ENCODE peak calls at places on chromosomes 2 and 18, in eight cellular contexts. D is K562, Y is PC-9, U is heart right ventricle, V is tibial artery, X is pancreas, H is colonic mucosa, I is right cardiac atrium. E is an unnamed sample.

GRCh38 chr2:14492920-14493503 is 139.5 kb upstream of the LRATD1 start:
- DNase-seq in D (no peak), Y (peak; percentile 22), U (no peak), V (no peak), X (no peak), H (no peak), I (no peak), E (no peak)

GRCh38 chr2:8767324-8767723 is 70.1 kb downstream of the KIDINS220 start:
- DNase-seq in D (no peak), Y (no peak), U (no peak), V (no peak), X (no peak), H (no peak), I (no peak), E (no peak)

GRCh38 chr2:12935226-12935625 is 218.5 kb downstream of the TRIB2 start:
- DNase-seq in D (no peak), Y (no peak), U (no peak), V (no peak), X (no peak), H (no peak), I (no peak), E (no peak)

GRCh38 chr2:128347701-128348504 is 29.2 kb upstream of the HS6ST1 start:
- DNase-seq in D (no peak), Y (peak; percentile 22), U (peak; percentile 77), V (peak; percentile 90), X (peak; percentile 69), H (no peak), I (peak; percentile 76), E (peak; percentile 81)

GRCh38 chr2:237624565-237624964 is 2.8 kb upstream of the LRRFIP1 start:
- DNase-seq in D (peak; percentile 9), Y (no peak), U (no peak), V (no peak), X (no peak), H (no peak), I (no peak), E (no peak)

GRCh38 chr18:59008302-59008974 is 131.2 kb upstream of the SEC11C start:
- DNase-seq in D (no peak), Y (peak; percentile 45), U (no peak), V (no peak), X (no peak), H (no peak), I (no peak), E (no peak)

GRCh38 chr18:74742573-74742972 is 144.9 kb downstream of the ZNF407 start:
- DNase-seq in D (no peak), Y (no peak), U (no peak), V (no peak), X (no peak), H (no peak), I (no peak), E (no peak)

GRCh38 chr2:158835431-158835830 is 40.3 kb downstream of the DAPL1 start:
- DNase-seq in D (no peak), Y (no peak), U (no peak), V (no peak), X (no peak), H (no peak), I (no peak), E (no peak)

GRCh38 chr18:75625966-75626365 is 198.5 kb upstream of the SMIM21 start:
- DNase-seq in D (no peak), Y (no peak), U (no peak), V (no peak), X (no peak), H (no peak), I (no peak), E (no peak)

GRCh38 chr2:234304945-234305344 is 191.9 kb downstream of the ARL4C start:
- DNase-seq in D (no peak), Y (peak; percentile 79), U (no peak), V (no peak), X (no peak), H (no peak), I (no peak), E (no peak)

GRCh38 chr2:83233284-83233683 is 1225.8 kb downstream of the SUCLG1 start:
- DNase-seq in D (no peak), Y (no peak), U (no peak), V (no peak), X (no peak), H (no peak), I (no peak), E (no peak)

GRCh38 chr2:172710584-172711024 is 25.0 kb upstream of the RAPGEF4 start:
- DNase-seq in D (peak; percentile 37), Y (peak; percentile 82), U (no peak), V (no peak), X (no peak), H (peak; percentile 54), I (no peak), E (no peak)

GRCh38 chr18:3118195-3119010 is 101.4 kb downstream of the MYOM1 start:
- DNase-seq in D (no peak), Y (no peak), U (no peak), V (no peak), X (no peak), H (no peak), I (no peak), E (no peak)

GRCh38 chr18:48441405-48441881 is 32.3 kb upstream of the ZBTB7C start:
- DNase-seq in D (no peak), Y (no peak), U (peak; percentile 54), V (peak; percentile 96), X (no peak), H (no peak), I (peak; percentile 77), E (no peak)

GRCh38 chr18:59140287-59140885 is 702 bp downstream of the SEC11C start:
- DNase-seq in D (peak; percentile 17), Y (peak; percentile 10), U (no peak), V (no peak), X (no peak), H (peak; percentile 30), I (no peak), E (no peak)

GRCh38 chr2:173981520-173981919 is 16.3 kb upstream of the SP3 start:
- DNase-seq in D (no peak), Y (no peak), U (no peak), V (no peak), X (no peak), H (no peak), I (no peak), E (no peak)

GRCh38 chr2:173984866-173985588 is 19.9 kb upstream of the SP3 start:
- DNase-seq in D (no peak), Y (no peak), U (no peak), V (no peak), X (no peak), H (no peak), I (peak; percentile 27), E (no peak)

GRCh38 chr2:173982182-173982714 is 17.1 kb upstream of the SP3 start:
- DNase-seq in D (no peak), Y (no peak), U (no peak), V (no peak), X (no peak), H (no peak), I (no peak), E (no peak)

GRCh38 chr2:173982918-173983317 is 17.7 kb upstream of the SP3 start:
- DNase-seq in D (no peak), Y (peak; percentile 40), U (peak; percentile 44), V (no peak), X (no peak), H (no peak), I (peak; percentile 44), E (no peak)

DNA sequence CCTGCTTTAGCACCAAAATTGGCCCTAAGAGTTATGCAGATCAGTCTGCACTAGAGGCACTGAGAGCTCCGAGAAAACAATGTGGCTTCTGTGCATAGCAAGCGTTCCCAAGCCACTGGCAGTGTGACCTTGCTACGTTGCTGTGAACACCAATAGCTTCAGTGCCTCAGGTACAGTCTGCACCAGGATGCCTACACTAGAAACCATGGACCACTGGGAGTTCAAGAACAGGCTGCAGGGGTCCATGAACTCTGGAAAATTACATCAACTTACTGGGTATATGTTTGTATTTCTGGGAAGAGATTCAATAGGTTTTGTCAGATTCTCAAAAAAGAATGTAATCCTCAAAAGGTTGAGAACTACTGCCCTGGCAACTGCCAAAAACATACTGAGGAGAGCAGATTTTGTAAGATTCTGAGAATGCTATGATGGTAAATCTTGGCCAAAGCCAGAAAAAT is 18.3 kb upstream of the SP3 start:
- DNase-seq in D (no peak), Y (no peak), U (no peak), V (no peak), X (no peak), H (no peak), I (no peak), E (no peak)
- H3K4me1 ChIP-seq in D (peaks cover 5% of the 10 kb centered on the region), Y (no peaks in the 10 kb centered on the region), U (peaks cover 9% of the 10 kb centered on the region), V (peaks cover 59% of the 10 kb centered on the region), X (peaks cover 19% of the 10 kb centered on the region), H (peaks cover 3% of the 10 kb centered on the region), I (peaks cover 9% of the 10 kb centered on the region), E (peaks cover 48% of the 10 kb centered on the region)

GRCh38 chr2:97715951-97716694 is 2.7 kb downstream of the ZAP70 start:
- DNase-seq in D (no peak), Y (no peak), U (no peak), V (peak; percentile 56), X (peak; percentile 36), H (no peak), I (no peak), E (no peak)
- H3K4me1 ChIP-seq in D (peaks cover 15% of the 10 kb centered on the region), Y (peaks cover under 1% of the 10 kb centered on the region), U (no peaks in the 10 kb centered on the region), V (no peaks in the 10 kb centered on the region), X (no peaks in the 10 kb centered on the region), H (no peaks in the 10 kb centered on the region), I (no peaks in the 10 kb centered on the region), E (no peaks in the 10 kb centered on the region)

GRCh38 chr2:42567806-42568429 is 514 bp upstream of the MTA3 start:
- DNase-seq in D (peak; percentile 12), Y (peak; percentile 25), U (peak; percentile 18), V (peak; percentile 66), X (peak; percentile 69), H (peak; percentile 64), I (peak; percentile 21), E (no peak)

GRCh38 chr2:42568431-42569115 is at the start of gene MTA3:
- DNase-seq in D (peak; percentile 78), Y (peak; percentile 64), U (peak; percentile 72), V (peak; percentile 82), X (peak; percentile 86), H (peak; percentile 62), I (peak; percentile 68), E (no peak)

GRCh38 chr2:42567389-42567788 is 1.0 kb upstream of the MTA3 start:
- DNase-seq in D (no peak), Y (no peak), U (no peak), V (no peak), X (no peak), H (no peak), I (no peak), E (no peak)

GRCh38 chr2:42566837-42567251 is 1.6 kb upstream of the MTA3 start:
- DNase-seq in D (no peak), Y (no peak), U (no peak), V (no peak), X (no peak), H (no peak), I (no peak), E (no peak)

GRCh38 chr2:42566006-42566405 is 2.4 kb upstream of the MTA3 start:
- DNase-seq in D (no peak), Y (no peak), U (no peak), V (no peak), X (no peak), H (no peak), I (no peak), E (no peak)
- H3K4me1 ChIP-seq in D (peaks cover 7% of the 10 kb centered on the region), Y (peaks cover 78% of the 10 kb centered on the region), U (peaks cover 9% of the 10 kb centered on the region), V (peaks cover 20% of the 10 kb centered on the region), X (peaks cover 16% of the 10 kb centered on the region), H (peaks cover 7% of the 10 kb centered on the region), I (no peaks in the 10 kb centered on the region), E (peaks cover 27% of the 10 kb centered on the region)

DNA sequence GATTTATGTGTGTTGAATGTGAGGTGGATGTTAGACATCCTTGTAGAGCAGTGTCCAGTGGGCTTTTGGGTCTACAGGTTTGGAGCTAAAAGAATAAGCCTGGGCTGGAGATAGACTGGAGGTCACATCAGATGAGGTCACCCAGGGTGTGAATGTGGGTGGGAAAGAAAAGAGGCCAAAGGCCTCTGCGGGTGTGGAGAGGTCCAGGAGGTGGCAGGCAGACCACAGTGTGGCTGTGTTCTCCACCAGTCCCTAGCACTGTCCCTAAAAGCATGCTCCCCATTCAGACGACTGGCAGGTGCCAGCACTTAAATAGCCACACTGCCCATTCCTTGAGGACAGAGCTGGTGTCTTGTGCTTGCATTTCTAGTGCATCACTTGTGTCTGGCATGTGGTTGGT is 4.1 kb downstream of the ATG4B start:
- DNase-seq in D (peak; percentile 27), Y (no peak), U (no peak), V (no peak), X (no peak), H (no peak), I (no peak), E (no peak)
- H3K4me1 ChIP-seq in D (peaks cover 4% of the 10 kb centered on the region), Y (peaks cover 12% of the 10 kb centered on the region), U (peaks cover 41% of the 10 kb centered on the region), V (peaks cover 28% of the 10 kb centered on the region), X (peaks cover 8% of the 10 kb centered on the region), H (peaks cover 11% of the 10 kb centered on the region), I (no peaks in the 10 kb centered on the region), E (peaks cover 37% of the 10 kb centered on the region)